ENCODE peak calls at places on chromosomes 7 and 10, in six cellular contexts. P, X, Q, I, O and N are unnamed samples.

GRCh38 chr7:45435846-45436245 is 138.3 kb upstream of the ADCY1 start:
- DNase-seq in P (peak), X (no peak), Q (peak), I (no peak), O (no peak), N (peak)

GRCh38 chr7:42262907-42263466 is 26.0 kb upstream of the GLI3 start:
- DNase-seq in P (peak), X (peak), Q (peak), I (peak), O (no peak), N (peak)

GRCh38 chr10:80454526-80455460 is 683 bp downstream of the TSPAN14 start:
- DNase-seq in P (peak), X (no peak), Q (peak), I (peak), O (peak), N (no peak)

GRCh38 chr7:130891254-130892094 is 157.5 kb upstream of the KLF14 start:
- DNase-seq in P (peak), X (peak), Q (peak), I (no peak), O (no peak), N (peak)

GRCh38 chr7:17044868-17045267 is 163.1 kb upstream of the AGR3 start:
- DNase-seq in P (no peak), X (no peak), Q (no peak), I (no peak), O (no peak), N (no peak)

GRCh38 chr10:74967850-74968620 is 141.6 kb downstream of the KAT6B start:
- DNase-seq in P (no peak), X (no peak), Q (peak), I (no peak), O (peak), N (no peak)

GRCh38 chr10:69057261-69057950 is 30.5 kb upstream of the SRGN start:
- DNase-seq in P (no peak), X (no peak), Q (no peak), I (peak), O (no peak), N (peak)

GRCh38 chr7:10082896-10083295 is 890.8 kb upstream of the PHF14 start:
- DNase-seq in P (no peak), X (no peak), Q (no peak), I (no peak), O (no peak), N (no peak)

GRCh38 chr10:123241391-123242141 is 87.4 kb downstream of the BUB3 start:
- DNase-seq in P (no peak), X (no peak), Q (peak), I (no peak), O (no peak), N (no peak)

GRCh38 chr10:132356621-132357195 is 24.7 kb downstream of the LRRC27 start:
- DNase-seq in P (no peak), X (no peak), Q (no peak), I (no peak), O (no peak), N (no peak)

GRCh38 chr10:34297551-34298370 is 517.3 kb downstream of the PARD3 start:
- DNase-seq in P (no peak), X (no peak), Q (no peak), I (no peak), O (no peak), N (peak)

GRCh38 chr10:47020491-47020890 is 109.3 kb downstream of the PTPN20 start:
- DNase-seq in P (no peak), X (no peak), Q (peak), I (no peak), O (no peak), N (peak)

GRCh38 chr10:7503190-7503589 is 92.4 kb upstream of the SFMBT2 start:
- DNase-seq in P (no peak), X (no peak), Q (no peak), I (no peak), O (no peak), N (no peak)

GRCh38 chr7:128827248-128827958 is 2.8 kb upstream of the FLNC start:
- DNase-seq in P (peak), X (no peak), Q (peak), I (peak), O (no peak), N (peak)

GRCh38 chr7:47477191-47478016 is 104.5 kb downstream of the TNS3 start:
- DNase-seq in P (no peak), X (no peak), Q (no peak), I (no peak), O (peak), N (no peak)

GRCh38 chr10:72736881-72737280 is 44.9 kb downstream of the MCU start:
- DNase-seq in P (no peak), X (no peak), Q (no peak), I (no peak), O (no peak), N (no peak)

GRCh38 chr10:95841711-95842498 is 65.9 kb upstream of the CC2D2B start:
- DNase-seq in P (peak), X (peak), Q (peak), I (no peak), O (peak), N (peak)

GRCh38 chr10:117663750-117664149 is 121.2 kb downstream of the EMX2 start:
- DNase-seq in P (peak), X (no peak), Q (peak), I (no peak), O (no peak), N (peak)

GRCh38 chr7:101538596-101539459 is 90.3 kb downstream of the MYL10 start:
- DNase-seq in P (no peak), X (no peak), Q (peak), I (peak), O (peak), N (peak)

GRCh38 chr10:52308251-52309031 is 5.6 kb upstream of the DKK1 start:
- DNase-seq in P (peak), X (no peak), Q (peak), I (peak), O (peak), N (peak)

GRCh38 chr10:132618158-132618924 is 80.8 kb downstream of the INPP5A start:
- DNase-seq in P (peak), X (no peak), Q (no peak), I (no peak), O (no peak), N (no peak)

GRCh38 chr10:110220383-110220782 is 13.0 kb downstream of the MXI1 start:
- DNase-seq in P (no peak), X (no peak), Q (no peak), I (peak), O (no peak), N (no peak)

GRCh38 chr7:88243345-88243909 is 23.6 kb upstream of the SRI start:
- DNase-seq in P (peak), X (no peak), Q (peak), I (no peak), O (peak), N (peak)

GRCh38 chr10:79405221-79405994 is 40.0 kb downstream of the ZCCHC24 start:
- DNase-seq in P (no peak), X (no peak), Q (no peak), I (no peak), O (peak), N (no peak)

GRCh38 chr7:47327698-47328391 is 254.1 kb downstream of the TNS3 start:
- DNase-seq in P (peak), X (peak), Q (peak), I (peak), O (no peak), N (peak)

GRCh38 chr10:113897693-113898618 is 43.5 kb downstream of the NHLRC2 start:
- DNase-seq in P (no peak), X (no peak), Q (no peak), I (peak), O (no peak), N (no peak)

GRCh38 chr10:59970396-59971368 is 64.3 kb upstream of the CCDC6 start:
- DNase-seq in P (no peak), X (no peak), Q (no peak), I (no peak), O (no peak), N (no peak)

GRCh38 chr7:1591876-1592275 is 22.0 kb upstream of the PSMG3 start:
- DNase-seq in P (no peak), X (no peak), Q (no peak), I (no peak), O (no peak), N (no peak)

GRCh38 chr10:29949411-29950011 is 109.9 kb downstream of the JCAD start:
- DNase-seq in P (peak), X (no peak), Q (peak), I (no peak), O (peak), N (peak)

GRCh38 chr7:94509264-94509878 is at the start of gene CASD1:
- DNase-seq in P (no peak), X (no peak), Q (peak), I (peak), O (peak), N (peak)

GRCh38 chr7:94511763-94512162 is 2.2 kb downstream of the CASD1 start:
- DNase-seq in P (no peak), X (no peak), Q (no peak), I (no peak), O (no peak), N (no peak)

GRCh38 chr7:94507962-94508361 is 1.6 kb upstream of the CASD1 start:
- DNase-seq in P (no peak), X (no peak), Q (no peak), I (no peak), O (no peak), N (no peak)

GRCh38 chr7:94510582-94511456 is 1.2 kb downstream of the CASD1 start:
- DNase-seq in P (no peak), X (no peak), Q (peak), I (no peak), O (peak), N (peak)

DNA sequence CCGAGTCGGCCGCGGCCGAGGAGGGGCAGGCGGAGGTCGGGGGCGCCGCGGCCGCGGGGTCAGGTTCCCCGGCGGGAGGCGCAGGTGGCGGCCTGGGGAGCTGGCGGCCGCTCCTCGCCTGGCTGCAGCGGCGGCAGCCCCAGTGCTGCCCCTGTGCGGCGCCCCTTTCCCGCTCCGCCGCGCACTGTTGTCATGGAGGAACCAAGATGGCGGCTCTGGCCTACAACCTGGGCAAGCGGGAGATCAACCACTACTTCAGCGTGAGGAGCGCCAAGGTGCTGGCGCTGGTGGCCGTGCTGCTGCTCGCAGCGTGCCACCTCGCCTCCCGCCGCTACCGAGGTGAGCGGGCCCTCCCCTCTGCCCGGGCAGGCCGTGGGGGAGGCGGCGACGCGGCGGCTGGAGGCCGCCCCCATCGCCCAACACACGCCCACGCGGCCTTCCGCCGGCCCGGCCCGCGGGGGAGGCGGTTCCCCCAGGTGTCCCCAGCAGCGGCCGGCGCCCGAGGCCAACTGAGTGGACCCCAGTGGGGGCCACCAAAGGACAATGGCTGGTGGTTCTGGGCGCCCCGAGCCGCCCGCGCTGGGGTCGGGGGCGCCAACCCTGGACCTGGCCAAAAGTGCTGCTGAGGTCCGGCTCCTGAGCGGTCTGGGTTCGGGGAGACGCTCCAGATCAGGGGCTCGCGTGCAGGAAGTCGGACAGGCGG is 421 bp downstream of the CASD1 start:
- DNase-seq in P (peak), X (no peak), Q (peak), I (peak), O (peak), N (peak)
- TF ChIP-seq CTCF in P (peak), X (no peak), Q (peak), I (peak), O (no peak), N (peak)

DNA sequence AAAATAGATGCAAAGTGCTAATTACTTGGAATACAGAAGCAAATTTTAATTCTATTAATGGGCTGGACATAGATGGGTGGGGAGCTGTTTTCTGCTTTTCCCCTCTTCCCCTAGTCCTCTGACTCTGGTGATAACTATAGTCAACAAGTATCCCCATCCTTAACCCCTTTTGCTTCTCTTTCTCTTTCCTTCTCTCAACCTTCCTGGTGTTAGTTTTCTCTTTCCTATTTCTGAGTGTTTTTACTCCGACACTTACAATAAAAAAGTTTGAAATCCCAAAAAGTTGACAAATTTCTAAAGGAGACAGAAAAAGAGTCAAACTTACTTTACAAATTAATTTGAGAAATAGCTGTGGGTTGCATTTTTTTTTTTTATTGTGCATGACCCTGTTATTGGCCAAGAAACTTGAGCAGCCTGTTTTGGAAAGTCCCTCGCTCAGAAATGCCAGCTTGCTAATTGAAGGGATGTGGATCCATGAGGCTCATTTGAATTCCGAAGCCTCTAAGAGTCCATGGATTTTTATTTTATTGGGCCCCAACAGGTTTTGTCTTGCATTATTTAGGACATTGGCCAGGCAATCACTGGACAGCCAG is 2.4 kb downstream of the FAS start:
- DNase-seq in P (peak), X (no peak), Q (peak), I (no peak), O (no peak), N (peak)
- H3K4me3 ChIP-seq in P (peak), X (peak), Q (peak), I (peak), O (no peak), N (peak)

GRCh38 chr10:130901311-130902165 is 410.0 kb downstream of the TCERG1L start:
- DNase-seq in P (no peak), X (no peak), Q (no peak), I (no peak), O (no peak), N (no peak)
- TF ChIP-seq CTCF in P (no peak), X (no peak), Q (no peak), I (no peak), O (no peak), N (no peak)

DNA sequence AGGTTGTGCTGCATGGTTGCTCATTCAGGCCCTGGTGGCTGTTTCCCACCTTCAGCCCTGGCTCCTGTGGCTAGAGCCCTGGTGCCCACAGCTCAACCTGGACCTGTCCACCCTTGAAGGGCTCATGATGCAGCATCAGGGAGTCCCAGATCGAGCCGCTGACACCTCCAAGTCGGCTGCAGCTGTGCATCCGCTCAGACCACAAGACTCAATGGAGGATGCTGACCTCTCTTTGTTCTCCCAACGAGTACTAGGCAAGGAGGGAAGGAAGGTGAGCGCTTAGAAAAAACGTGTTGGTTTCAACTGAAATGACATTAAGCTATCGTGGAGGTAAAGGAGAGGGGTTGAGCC is 9.5 kb upstream of the C10orf95 start:
- DNase-seq in P (no peak), X (no peak), Q (no peak), I (no peak), O (no peak), N (no peak)
- H3K4me3 ChIP-seq in P (peak), X (peak), Q (peak), I (peak), O (peak), N (peak)

DNA sequence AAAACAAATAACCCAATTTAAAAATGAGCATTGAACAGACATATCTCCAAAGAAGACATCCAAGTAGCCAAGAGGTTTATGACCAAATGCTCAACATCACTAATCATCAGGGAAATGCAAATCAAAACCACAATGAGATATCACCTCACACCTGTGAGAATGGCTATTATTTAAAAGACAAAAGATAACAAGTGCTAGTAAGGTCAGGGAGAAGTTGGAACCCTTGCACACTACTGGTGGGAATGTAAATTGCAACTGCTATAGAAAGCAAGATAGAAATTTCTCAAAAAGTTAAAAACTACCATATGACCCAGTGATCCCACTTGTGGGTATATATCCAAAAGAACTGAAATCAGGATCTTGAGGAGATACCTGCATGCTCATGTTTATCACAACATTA is 49.5 kb downstream of the SGMS1 start:
- DNase-seq in P (no peak), X (no peak), Q (no peak), I (no peak), O (no peak), N (no peak)
- TF ChIP-seq CTCF in P (peak), X (no peak), Q (peak), I (peak), O (peak), N (peak)

GRCh38 chr10:484441-484924 is 205.0 kb downstream of the DIP2C start:
- DNase-seq in P (peak), X (no peak), Q (peak), I (no peak), O (peak), N (peak)
- H3K4me3 ChIP-seq in P (peak), X (peak), Q (peak), I (peak), O (peak), N (peak)

DNA sequence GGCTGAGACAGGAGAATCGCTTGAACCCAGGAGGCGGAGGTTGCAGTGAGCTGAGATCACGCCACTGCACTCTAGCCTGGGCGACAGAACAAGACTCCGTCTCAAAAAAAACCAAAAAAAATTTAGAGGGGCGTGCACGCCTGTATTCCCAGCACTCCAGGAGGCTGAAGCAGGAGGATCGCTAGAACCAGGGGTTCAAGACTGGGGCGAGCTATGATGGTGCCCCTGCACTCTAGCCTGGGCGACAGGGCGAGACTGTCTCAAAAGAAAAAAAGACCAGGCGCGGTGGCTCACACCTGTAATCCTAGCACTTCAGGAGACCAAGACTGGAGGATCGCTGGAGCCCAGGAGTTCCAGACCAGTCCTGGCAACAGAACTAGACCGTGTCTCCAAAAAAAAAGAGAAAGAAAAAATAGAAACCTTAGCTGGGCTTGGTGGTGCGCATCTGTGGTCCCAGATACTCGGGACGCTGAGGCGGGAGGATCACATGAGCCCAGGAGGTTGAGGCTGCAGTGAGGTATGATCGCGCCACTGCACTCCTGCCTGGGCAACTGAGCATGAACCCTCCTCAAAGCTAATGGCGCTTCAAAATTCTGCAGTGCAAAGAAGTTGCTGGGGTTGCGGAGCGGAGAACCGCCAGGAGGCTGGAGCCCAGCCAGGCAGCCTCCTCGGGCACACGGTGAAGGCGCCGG is 382 bp upstream of the MBLAC1 start:
- DNase-seq in P (no peak), X (no peak), Q (no peak), I (no peak), O (no peak), N (no peak)
- TF ChIP-seq CTCF in P (no peak), X (no peak), Q (no peak), I (no peak), O (no peak), N (no peak)

GRCh38 chr7:50863053-50863452 is 80.4 kb upstream of the GRB10 start:
- DNase-seq in P (no peak), X (no peak), Q (no peak), I (no peak), O (no peak), N (no peak)
- H3K4me3 ChIP-seq in P (no peak), X (no peak), Q (no peak), I (no peak), O (no peak), N (no peak)